ENCODE peak calls at places on chromosomes 2 and 18, in nine cellular contexts. W, O, Y, K, X, A, C, T and Q are unnamed samples.
A peak's percentile ranks its signal among the peaks of the same experiment; 100 is the strongest.

GRCh38 chr2:56714400-56714799 is 530.6 kb downstream of the CCDC85A start:
- DNase-seq in W (no peak), O (no peak), Y (no peak), K (no peak), X (no peak), A (no peak), C (no peak), T (no peak), Q (no peak)

GRCh38 chr2:43109261-43109743 is 117.1 kb downstream of the ZFP36L2 start:
- DNase-seq in W (no peak), O (peak; percentile 46), Y (no peak), K (no peak), X (no peak), A (no peak), C (no peak), T (no peak), Q (no peak)

GRCh38 chr18:53991202-53991601 is 233.3 kb downstream of the MBD2 start:
- DNase-seq in W (no peak), O (peak; percentile 20), Y (no peak), K (peak; percentile 71), X (peak; percentile 57), A (peak; percentile 75), C (peak; percentile 77), T (no peak), Q (peak; percentile 82)

GRCh38 chr18:52888014-52888413 is 548.0 kb downstream of the DCC start:
- DNase-seq in W (no peak), O (no peak), Y (no peak), K (no peak), X (peak; percentile 94), A (no peak), C (no peak), T (no peak), Q (no peak)

GRCh38 chr2:179460530-179460929 is 195.9 kb upstream of the SESTD1 start:
- DNase-seq in W (no peak), O (peak; percentile 79), Y (no peak), K (peak; percentile 93), X (peak; percentile 50), A (peak; percentile 87), C (peak; percentile 77), T (no peak), Q (peak; percentile 95)

GRCh38 chr2:99569393-99569792 is 79.6 kb upstream of the REV1 start:
- DNase-seq in W (no peak), O (no peak), Y (no peak), K (no peak), X (no peak), A (no peak), C (no peak), T (no peak), Q (no peak)

GRCh38 chr2:115303-115702 is 69.0 kb upstream of the FAM110C start:
- DNase-seq in W (peak; percentile 27), O (no peak), Y (no peak), K (peak; percentile 23), X (peak; percentile 92), A (peak; percentile 25), C (no peak), T (no peak), Q (no peak)

GRCh38 chr2:30675758-30676157 is 131.5 kb downstream of the CAPN13 start:
- DNase-seq in W (no peak), O (no peak), Y (no peak), K (peak; percentile 44), X (no peak), A (no peak), C (no peak), T (no peak), Q (no peak)

GRCh38 chr2:5839563-5839962 is 147.4 kb downstream of the SOX11 start:
- DNase-seq in W (peak; percentile 21), O (no peak), Y (no peak), K (no peak), X (no peak), A (no peak), C (no peak), T (no peak), Q (peak; percentile 14)

GRCh38 chr2:6952116-6952515 is 34.9 kb downstream of the RNF144A start:
- DNase-seq in W (no peak), O (peak; percentile 77), Y (no peak), K (no peak), X (no peak), A (no peak), C (no peak), T (no peak), Q (no peak)

GRCh38 chr2:69465513-69466456 is 28.6 kb upstream of the NFU1 start:
- DNase-seq in W (no peak), O (no peak), Y (no peak), K (no peak), X (no peak), A (no peak), C (no peak), T (no peak), Q (no peak)

GRCh38 chr2:11584530-11585056 is 50.7 kb downstream of the GREB1 start:
- DNase-seq in W (no peak), O (no peak), Y (no peak), K (no peak), X (no peak), A (no peak), C (no peak), T (no peak), Q (no peak)

GRCh38 chr2:204665771-204666170 is 120.5 kb downstream of the PARD3B start:
- DNase-seq in W (no peak), O (no peak), Y (no peak), K (no peak), X (no peak), A (no peak), C (no peak), T (no peak), Q (no peak)

GRCh38 chr2:194100201-194100600 is 1556.8 kb upstream of the SLC39A10 start:
- DNase-seq in W (no peak), O (no peak), Y (no peak), K (no peak), X (no peak), A (no peak), C (no peak), T (no peak), Q (no peak)

GRCh38 chr2:49286726-49287125 is 132.4 kb upstream of the FSHR start:
- DNase-seq in W (no peak), O (no peak), Y (no peak), K (no peak), X (no peak), A (no peak), C (no peak), T (no peak), Q (no peak)

GRCh38 chr2:209505410-209505809 is 81.6 kb downstream of the MAP2 start:
- DNase-seq in W (no peak), O (peak; percentile 6), Y (no peak), K (no peak), X (no peak), A (no peak), C (no peak), T (no peak), Q (no peak)

GRCh38 chr2:107936427-107937359 is 49.6 kb upstream of the SLC5A7 start:
- DNase-seq in W (no peak), O (peak; percentile 21), Y (no peak), K (no peak), X (peak; percentile 32), A (peak; percentile 40), C (no peak), T (no peak), Q (no peak)

GRCh38 chr2:134360750-134361487 is 107.0 kb downstream of the MGAT5 start:
- DNase-seq in W (no peak), O (no peak), Y (no peak), K (no peak), X (no peak), A (no peak), C (no peak), T (no peak), Q (no peak)

GRCh38 chr2:51158236-51158635 is 126.3 kb upstream of the NRXN1 start:
- DNase-seq in W (peak; percentile 67), O (no peak), Y (peak; percentile 11), K (no peak), X (no peak), A (peak; percentile 75), C (no peak), T (no peak), Q (no peak)

GRCh38 chr18:52903858-52904257 is 563.9 kb downstream of the DCC start:
- DNase-seq in W (peak; percentile 53), O (peak; percentile 30), Y (peak; percentile 24), K (peak; percentile 57), X (peak; percentile 54), A (peak; percentile 54), C (no peak), T (no peak), Q (no peak)

GRCh38 chr2:217756375-217757107 is 246.3 kb downstream of the TNS1 start:
- DNase-seq in W (peak; percentile 11), O (peak; percentile 84), Y (no peak), K (peak; percentile 26), X (peak; percentile 83), A (peak; percentile 35), C (no peak), T (peak; percentile 72), Q (peak; percentile 32)

GRCh38 chr2:71612581-71613520 is 159.5 kb downstream of the DYSF start:
- DNase-seq in W (no peak), O (no peak), Y (no peak), K (no peak), X (no peak), A (no peak), C (no peak), T (no peak), Q (no peak)

GRCh38 chr2:154762638-154763037 is 64.1 kb downstream of the KCNJ3 start:
- DNase-seq in W (no peak), O (no peak), Y (no peak), K (no peak), X (peak; percentile 54), A (no peak), C (no peak), T (no peak), Q (no peak)

GRCh38 chr2:60483400-60483799 is 70.1 kb downstream of the BCL11A start:
- DNase-seq in W (no peak), O (peak; percentile 74), Y (no peak), K (peak; percentile 76), X (no peak), A (no peak), C (no peak), T (no peak), Q (peak; percentile 62)

GRCh38 chr18:63339920-63340484 is 20.4 kb upstream of the BCL2 start:
- DNase-seq in W (peak; percentile 12), O (peak; percentile 75), Y (no peak), K (no peak), X (peak; percentile 63), A (peak; percentile 37), C (no peak), T (no peak), Q (no peak)

GRCh38 chr2:40028792-40029488 is 249.9 kb upstream of the THUMPD2 start:
- DNase-seq in W (peak; percentile 21), O (peak; percentile 19), Y (no peak), K (no peak), X (no peak), A (no peak), C (no peak), T (no peak), Q (no peak)

GRCh38 chr2:60586081-60586480 is 32.6 kb upstream of the BCL11A start:
- DNase-seq in W (no peak), O (no peak), Y (no peak), K (no peak), X (no peak), A (peak; percentile 90), C (no peak), T (no peak), Q (no peak)

GRCh38 chr18:78716581-78716980 is 263.0 kb upstream of the SALL3 start:
- DNase-seq in W (no peak), O (no peak), Y (no peak), K (no peak), X (no peak), A (no peak), C (no peak), T (no peak), Q (no peak)

GRCh38 chr2:134314202-134314601 is 60.3 kb downstream of the MGAT5 start:
- DNase-seq in W (no peak), O (no peak), Y (no peak), K (no peak), X (no peak), A (no peak), C (no peak), T (no peak), Q (no peak)

GRCh38 chr2:97695744-97696143 is 17.6 kb upstream of the ZAP70 start:
- DNase-seq in W (no peak), O (no peak), Y (no peak), K (no peak), X (no peak), A (no peak), C (no peak), T (no peak), Q (no peak)

GRCh38 chr18:68417826-68418225 is 297.1 kb downstream of the TMX3 start:
- DNase-seq in W (no peak), O (peak; percentile 84), Y (no peak), K (no peak), X (no peak), A (peak; percentile 68), C (no peak), T (no peak), Q (peak; percentile 28)